ENCODE peak calls at places on chromosome 6, in four cellular contexts. T is fibroblast of lung, O is Caki2, L is KBM-7. S is an unnamed sample.

GRCh38 chr6:70843328-70843918 is 113.4 kb downstream of the B3GAT2 start:
- DNase-seq in T (no peak), O (no peak), L (no peak), S (no peak)

GRCh38 chr6:11368760-11369159 is 136.3 kb upstream of the NEDD9 start:
- DNase-seq in T (no peak), O (no peak), L (no peak), S (no peak)

GRCh38 chr6:84762941-84763396 is 1.4 kb downstream of the TBX18 start:
- DNase-seq in L (no peak), O (no peak), T (no peak), S (no peak)

GRCh38 chr6:30888472-30889137 is 4.3 kb downstream of the DDR1 start:
- DNase-seq in L (no peak), O (no peak), T (peak; percentile 33), S (no peak)

GRCh38 chr6:98498891-98499290 is 335.5 kb upstream of the POU3F2 start:
- DNase-seq in O (no peak), T (no peak), L (peak; percentile 1), S (no peak)

GRCh38 chr6:138107078-138107751 is at the start of gene PERP:
- DNase-seq in T (peak; percentile 32), O (peak; percentile 84), L (peak; percentile 38), S (peak; percentile 48)

GRCh38 chr6:85945454-85946185 is 302.9 kb upstream of the SYNCRIP start:
- DNase-seq in O (no peak), T (no peak), L (no peak), S (no peak)

GRCh38 chr6:121925024-121925423 is 474.4 kb upstream of the HSF2 start:
- DNase-seq in L (no peak), T (no peak), O (no peak), S (no peak)

GRCh38 chr6:150275489-150275888 is 93.3 kb upstream of the IYD start:
- DNase-seq in L (no peak), O (no peak), T (no peak), S (no peak)

GRCh38 chr6:139371421-139372253 is 2.8 kb downstream of the CITED2 start:
- DNase-seq in T (peak; percentile 22), O (peak; percentile 25), L (no peak), S (no peak)

GRCh38 chr6:107070686-107071085 is 42.7 kb downstream of the MTRES1 start:
- DNase-seq in O (no peak), T (no peak), L (no peak), S (no peak)

GRCh38 chr6:73389854-73390253 is 4.8 kb upstream of the DDX43 start:
- DNase-seq in L (no peak), O (no peak), T (no peak), S (no peak)

GRCh38 chr6:158647501-158647900 is 2.4 kb upstream of the SYTL3 start:
- DNase-seq in O (peak; percentile 85), L (no peak), T (no peak), S (no peak)

GRCh38 chr6:43355862-43356590 is 13.4 kb downstream of the ZNF318 start:
- DNase-seq in L (peak; percentile 32), O (no peak), T (peak; percentile 2), S (no peak)

GRCh38 chr6:134882426-134883038 is 67.4 kb downstream of the ALDH8A1 start:
- DNase-seq in L (peak; percentile 77), O (peak; percentile 58), T (peak; percentile 86), S (peak; percentile 43)

GRCh38 chr6:109048670-109049415 is 45.8 kb downstream of the SESN1 start:
- DNase-seq in O (no peak), L (no peak), T (no peak), S (no peak)

GRCh38 chr6:52872031-52872430 is 31.4 kb upstream of the GSTA5 start:
- DNase-seq in L (no peak), O (no peak), T (peak; percentile 42), S (no peak)

GRCh38 chr6:88086792-88087191 is 39.2 kb downstream of the SPACA1 start:
- DNase-seq in T (no peak), L (no peak), O (no peak), S (no peak)

GRCh38 chr6:57265755-57266221 is 43.7 kb upstream of the RAB23 start:
- DNase-seq in L (no peak), O (no peak), T (peak; percentile 80), S (no peak)

GRCh38 chr6:146950351-146950835 is 253.8 kb upstream of the STXBP5 start:
- DNase-seq in T (peak; percentile 7), O (no peak), L (peak; percentile 42), S (no peak)

GRCh38 chr6:7201732-7202541 is 94.2 kb downstream of the RREB1 start:
- DNase-seq in O (peak; percentile 7), T (no peak), L (peak; percentile 98), S (no peak)

GRCh38 chr6:157813757-157814455 is 9.1 kb upstream of the SNX9 start:
- DNase-seq in T (peak; percentile 89), O (no peak), L (no peak), S (no peak)

GRCh38 chr6:12472601-12473038 is 182.5 kb downstream of the EDN1 start:
- DNase-seq in L (no peak), O (peak; percentile 8), T (peak; percentile 12), S (no peak)

GRCh38 chr6:43211960-43212359 is 17.3 kb downstream of the DNPH1 start:
- DNase-seq in L (no peak), O (no peak), T (no peak), S (no peak)

GRCh38 chr6:43481591-43482242 is 4.3 kb downstream of the TJAP1 start:
- DNase-seq in L (no peak), T (no peak), O (peak; percentile 35), S (no peak)

GRCh38 chr6:92196320-92196719 is 1223.0 kb downstream of the EPHA7 start:
- DNase-seq in T (no peak), L (no peak), O (no peak), S (no peak)